ENCODE peak calls at places on chromosomes 1 and 21, in eight cellular contexts. A is CD4-positive, CD25-positive, alpha-beta regulatory T cell; Z is bronchial epithelial cell; B is IMR-90; H is GM12864; S is astrocyte of the cerebellum; X is MM.1S; N is left ventricle myocardium inferior. V is an unnamed sample.

GRCh38 chr1:246797597-246797996 is 73.4 kb downstream of the SCCPDH start:
- DNase-seq in X (no peak), N (no peak), B (no peak), Z (no peak), S (no peak), H (no peak), A (no peak), V (no peak)

GRCh38 chr21:36415375-36415774 is 30.2 kb downstream of the CHAF1B start:
- DNase-seq in N (no peak), A (no peak), S (no peak), X (no peak), H (no peak), Z (no peak), B (no peak), V (no peak)

GRCh38 chr1:74340656-74341055 is 105.5 kb downstream of the TNNI3K start:
- DNase-seq in A (no peak), N (no peak), S (no peak), Z (no peak), H (no peak), X (no peak), B (no peak), V (no peak)

GRCh38 chr21:46168659-46169386 is 13.4 kb upstream of the FTCD start:
- DNase-seq in S (no peak), N (no peak), Z (no peak), A (no peak), B (no peak), X (no peak), H (no peak), V (no peak)

GRCh38 chr1:20366076-20366765 is 75.5 kb downstream of the VWA5B1 start:
- DNase-seq in N (peak), H (no peak), B (peak), Z (no peak), S (no peak), A (no peak), X (no peak), V (no peak)

GRCh38 chr1:152166966-152167365 is 7.9 kb upstream of the RPTN start:
- DNase-seq in B (no peak), N (no peak), S (no peak), A (no peak), X (no peak), Z (no peak), H (no peak), V (no peak)

GRCh38 chr1:54968581-54968980 is 11.8 kb upstream of the TMEM61 start:
- DNase-seq in S (no peak), X (no peak), B (no peak), Z (no peak), A (no peak), N (no peak), H (no peak), V (no peak)

GRCh38 chr21:45419162-45419561 is 14.2 kb downstream of the COL18A1 start:
- DNase-seq in X (no peak), N (peak), B (no peak), S (no peak), H (no peak), Z (no peak), A (no peak), V (no peak)

GRCh38 chr1:30688920-30689794 is 34.2 kb downstream of the MATN1 start:
- DNase-seq in N (no peak), X (no peak), A (no peak), B (no peak), H (no peak), S (no peak), Z (no peak), V (no peak)

GRCh38 chr21:41317458-41317857 is 857 bp downstream of the FAM3B start:
- DNase-seq in B (no peak), S (no peak), H (no peak), Z (no peak), N (no peak), A (no peak), X (no peak), V (no peak)

GRCh38 chr1:84939151-84939550 is 46.1 kb upstream of the LPAR3 start:
- DNase-seq in N (no peak), H (no peak), Z (no peak), S (peak), B (peak), A (no peak), X (no peak), V (no peak)

GRCh38 chr1:182568647-182569284 is 20.3 kb downstream of the RNASEL start:
- DNase-seq in N (no peak), S (no peak), Z (no peak), X (no peak), B (no peak), A (no peak), H (no peak), V (no peak)

GRCh38 chr1:204650911-204651570 is 34.5 kb downstream of the LRRN2 start:
- DNase-seq in A (no peak), N (no peak), S (no peak), H (no peak), Z (no peak), X (no peak), B (no peak), V (no peak)

GRCh38 chr21:26597981-26598380 is 24.9 kb upstream of the CYYR1 start:
- DNase-seq in X (no peak), H (no peak), N (no peak), S (no peak), B (no peak), A (no peak), Z (peak), V (no peak)

GRCh38 chr21:29718081-29718815 is 221.5 kb downstream of the GRIK1 start:
- DNase-seq in B (peak), N (no peak), X (no peak), H (no peak), Z (peak), A (no peak), S (no peak), V (no peak)

GRCh38 chr1:38789498-38790169 is 69.9 kb downstream of the RRAGC start:
- DNase-seq in A (no peak), X (no peak), N (no peak), H (no peak), S (no peak), Z (peak), B (no peak), V (no peak)

GRCh38 chr1:19042675-19043578 is 86.5 kb upstream of the IFFO2 start:
- DNase-seq in H (no peak), A (no peak), S (no peak), B (no peak), Z (no peak), N (no peak), X (no peak), V (no peak)

GRCh38 chr21:44918107-44918470 is 2.6 kb downstream of the ITGB2 start:
- DNase-seq in S (no peak), H (no peak), Z (no peak), N (no peak), X (no peak), B (no peak), A (no peak), V (no peak)

GRCh38 chr1:230335861-230336549 is 90.1 kb downstream of the PGBD5 start:
- DNase-seq in N (no peak), Z (no peak), A (no peak), B (peak), X (no peak), H (no peak), S (no peak), V (no peak)

GRCh38 chr1:223102797-223103533 is 40.1 kb downstream of the TLR5 start:
- DNase-seq in N (peak), A (no peak), Z (no peak), X (no peak), H (no peak), S (no peak), B (no peak), V (no peak)

GRCh38 chr1:223670458-223671159 is 5.1 kb upstream of the CAPN8 start:
- DNase-seq in X (peak), A (no peak), B (peak), N (no peak), H (no peak), Z (peak), S (no peak), V (no peak)

GRCh38 chr1:67575861-67576260 is 109.1 kb upstream of the GADD45A start:
- DNase-seq in B (peak), S (peak), Z (peak), H (no peak), X (no peak), N (no peak), A (no peak), V (no peak)

GRCh38 chr1:36367067-36367466 is 18.7 kb downstream of the STK40 start:
- DNase-seq in N (no peak), Z (no peak), S (no peak), H (no peak), A (no peak), B (no peak), X (no peak), V (no peak)

GRCh38 chr1:244450597-244451538 is 841 bp downstream of the ADSS2 start:
- DNase-seq in X (peak), B (peak), A (peak), Z (peak), H (no peak), S (no peak), N (peak), V (peak)

GRCh38 chr1:153363641-153364040 is 6.0 kb downstream of the S100A9 start:
- DNase-seq in H (no peak), S (no peak), N (no peak), A (no peak), B (no peak), X (no peak), Z (no peak), V (no peak)

GRCh38 chr1:8937701-8938100 is 8.0 kb upstream of the CA6 start:
- DNase-seq in X (no peak), S (no peak), B (no peak), A (no peak), H (no peak), N (no peak), Z (no peak), V (no peak)

GRCh38 chr21:46172863-46173528 is 11.3 kb downstream of the SPATC1L start:
- DNase-seq in X (no peak), N (no peak), H (no peak), S (no peak), B (no peak), A (no peak), Z (no peak), V (no peak)

GRCh38 chr1:234150892-234151291 is 222.4 kb upstream of the COA6 start:
- DNase-seq in A (no peak), H (no peak), X (no peak), N (no peak), S (no peak), B (no peak), Z (no peak), V (peak)

GRCh38 chr1:58047265-58047858 is 499.2 kb downstream of the OMA1 start:
- DNase-seq in S (no peak), B (no peak), H (no peak), X (peak), A (no peak), N (no peak), Z (no peak), V (no peak)

GRCh38 chr1:21568006-21568746 is 59.0 kb downstream of the ALPL start:
- DNase-seq in X (no peak), B (peak), N (no peak), S (no peak), H (no peak), Z (peak), A (no peak), V (no peak)

GRCh38 chr1:244865028-244865371 is 657 bp upstream of the HNRNPU start:
- DNase-seq in S (no peak), A (no peak), H (no peak), X (no peak), N (peak), Z (no peak), B (no peak), V (no peak)

GRCh38 chr1:215114154-215114933 is 31.8 kb downstream of the KCNK2 start:
- DNase-seq in X (no peak), Z (peak), H (no peak), B (peak), S (peak), N (no peak), A (no peak), V (no peak)

GRCh38 chr1:63969461-63969893 is 195.7 kb downstream of the ROR1 start:
- DNase-seq in H (no peak), A (no peak), Z (peak), B (peak), S (no peak), X (peak), N (no peak), V (no peak)

GRCh38 chr1:155695107-155695506 is 6.2 kb downstream of the DAP3 start:
- DNase-seq in S (no peak), N (no peak), H (no peak), A (no peak), B (no peak), Z (peak), X (peak), V (no peak)

GRCh38 chr1:51569284-51570062 is 47.4 kb upstream of the OSBPL9 start:
- DNase-seq in H (peak), B (peak), N (no peak), X (peak), S (peak), Z (peak), A (peak), V (no peak)

GRCh38 chr1:32062867-32063230 is 9.9 kb upstream of the TMEM39B start:
- DNase-seq in B (peak), A (no peak), S (no peak), Z (no peak), H (no peak), N (no peak), X (no peak), V (no peak)
- H3K4me3 ChIP-seq in B (no peak), A (no peak), S (no peak), Z (no peak), H (no peak), N (no peak), X (no peak), V (no peak)

GRCh38 chr1:46306159-46306530 is 2.6 kb downstream of the UQCRH start:
- DNase-seq in X (no peak), H (no peak), N (no peak), Z (no peak), S (no peak), A (no peak), B (no peak), V (no peak)
- H3K4me3 ChIP-seq in X (peak), H (peak), N (peak), Z (no peak), S (no peak), A (no peak), B (no peak), V (no peak)

GRCh38 chr1:116982319-116983004 is 19.1 kb upstream of the CD101 start:
- DNase-seq in X (no peak), B (no peak), A (no peak), Z (no peak), N (no peak), H (no peak), S (no peak), V (peak)
- H3K4me3 ChIP-seq in X (no peak), B (no peak), A (no peak), Z (no peak), N (no peak), H (no peak), S (no peak), V (no peak)

DNA sequence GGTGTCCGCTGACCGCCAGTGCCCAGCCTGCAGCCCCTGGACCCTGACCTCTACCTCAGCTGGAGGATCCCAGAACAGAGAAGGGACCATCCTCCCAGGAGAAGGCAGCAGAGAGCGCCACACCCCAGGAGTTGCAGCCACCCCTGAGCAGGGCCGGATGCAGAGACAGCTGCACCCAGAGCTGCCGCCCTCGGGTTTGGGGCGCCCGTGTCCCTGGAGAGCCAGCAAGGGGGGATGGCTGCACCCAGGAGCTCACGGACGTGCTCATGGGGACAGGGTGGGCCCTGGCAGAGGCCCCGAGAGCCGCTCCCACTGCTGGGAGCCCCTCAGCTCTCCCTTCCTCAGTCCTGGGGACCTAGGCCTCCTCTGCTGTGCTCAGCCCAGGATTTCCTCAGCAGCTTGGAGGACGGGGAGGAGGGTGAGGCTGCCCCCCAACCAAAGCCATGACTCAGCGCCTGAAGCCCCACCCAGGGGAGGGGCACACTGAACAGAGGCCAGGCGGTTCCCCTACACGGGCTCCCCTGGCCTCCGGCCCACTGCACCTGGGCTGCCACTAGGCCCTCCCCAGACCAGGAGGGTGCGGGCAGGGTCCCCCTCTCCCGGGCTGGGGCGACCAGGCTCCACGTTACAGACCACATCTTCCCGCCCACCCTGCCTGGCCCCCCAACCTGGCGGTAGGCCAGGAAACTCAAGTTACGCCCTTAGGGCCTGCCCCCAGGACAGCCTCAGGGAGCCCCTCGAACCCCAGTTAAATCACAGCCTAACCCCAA is 2.2 kb downstream of the ACAP3 start:
- DNase-seq in S (peak), N (peak), A (peak), X (no peak), Z (peak), H (peak), B (peak), V (peak)
- H3K4me3 ChIP-seq in S (peak), N (peak), A (no peak), X (no peak), Z (peak), H (peak), B (peak), V (peak)

DNA sequence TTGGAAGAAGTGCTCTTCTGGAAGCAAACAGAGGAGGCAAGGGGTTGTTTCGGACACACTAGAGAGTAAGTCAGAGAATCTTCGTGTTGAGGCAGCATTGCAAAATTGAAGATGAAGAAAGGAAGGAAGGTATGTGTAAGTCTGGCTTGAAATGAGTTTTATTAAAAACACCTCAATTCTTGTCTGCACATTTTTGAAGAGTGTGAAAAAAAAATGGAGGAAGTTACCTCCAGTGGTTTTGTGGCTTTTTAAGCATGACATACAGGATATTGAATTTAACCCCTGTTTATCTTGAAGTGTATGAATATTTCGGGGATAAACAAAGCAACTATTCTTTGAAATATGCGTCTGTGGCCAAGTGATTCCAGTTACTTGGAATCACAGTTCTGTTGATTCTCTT is 203.2 kb upstream of the SGIP1 start:
- DNase-seq in Z (peak), N (no peak), X (peak), H (no peak), A (no peak), S (no peak), B (peak), V (no peak)
- H3K4me3 ChIP-seq in Z (no peak), N (no peak), X (no peak), H (no peak), A (peak), S (no peak), B (no peak), V (no peak)

GRCh38 chr1:118999348-119000071 is 11.4 kb upstream of the TBX15 start:
- DNase-seq in H (no peak), Z (no peak), X (no peak), B (no peak), N (no peak), A (no peak), S (no peak), V (no peak)

GRCh38 chr1:118998171-118998570 is 10.0 kb upstream of the TBX15 start:
- DNase-seq in X (no peak), S (no peak), H (no peak), Z (no peak), B (no peak), N (no peak), A (no peak), V (no peak)

GRCh38 chr1:119001181-119002018 is 13.3 kb upstream of the TBX15 start:
- DNase-seq in H (no peak), N (no peak), B (no peak), S (no peak), Z (peak), X (no peak), A (no peak), V (no peak)

GRCh38 chr1:119003413-119004128 is 15.4 kb upstream of the TBX15 start:
- DNase-seq in X (no peak), B (no peak), N (no peak), H (no peak), Z (no peak), S (no peak), A (no peak), V (no peak)

DNA sequence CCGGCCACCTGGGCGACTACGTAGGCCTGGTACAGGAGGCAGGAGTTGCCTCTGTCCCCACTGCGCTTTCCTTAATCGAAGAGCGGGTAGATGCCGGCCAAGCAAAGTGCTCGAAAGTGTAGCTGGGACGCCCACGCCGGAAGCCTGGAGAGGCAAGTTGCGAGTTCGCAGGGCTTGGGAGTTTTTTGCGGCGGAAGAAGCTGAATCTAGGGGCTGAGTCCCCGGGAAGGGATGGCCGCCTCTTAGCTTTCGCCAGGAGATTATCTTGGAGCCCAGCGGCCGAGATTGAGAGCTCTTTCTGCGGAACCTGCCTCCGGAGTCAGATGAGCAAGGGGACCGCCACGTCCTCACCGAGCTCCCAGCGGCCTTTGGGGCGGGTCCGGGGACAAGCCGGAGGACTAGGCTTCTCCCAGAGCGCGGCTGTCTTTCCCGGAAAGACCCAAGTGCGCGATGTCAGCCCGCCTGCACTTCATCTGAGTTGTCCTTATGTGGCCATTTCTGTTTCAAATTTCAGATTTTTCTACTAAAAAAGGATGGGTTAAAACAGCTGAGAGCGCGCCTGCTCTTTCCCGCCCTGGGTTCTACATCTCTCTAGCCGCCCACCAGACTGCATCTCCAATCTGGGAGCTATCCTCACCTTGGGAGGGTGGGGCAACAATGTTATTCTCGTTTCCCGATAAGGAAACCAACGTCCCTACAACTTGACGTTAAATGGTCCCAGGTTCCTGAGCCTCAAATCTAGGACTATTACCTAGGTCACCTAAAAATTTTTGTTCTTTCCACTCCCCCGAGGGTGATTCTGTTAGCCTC is 12.4 kb upstream of the TBX15 start:
- DNase-seq in X (no peak), A (no peak), Z (no peak), B (no peak), S (no peak), H (no peak), N (no peak), V (no peak)
- H3K4me3 ChIP-seq in X (no peak), A (no peak), Z (no peak), B (no peak), S (no peak), H (no peak), N (peak), V (peak)